ENCODE peak calls at places on chromosomes 7 and 10, in six cellular contexts. L, I, D, M, O and P are unnamed samples. For H3K36me3, the result is how much of the 10 kb centered on the place peaks cover.

GRCh38 chr7:37925620-37926019 is 5.2 kb downstream of the EPDR1 start:
- DNase-seq in M (no peak), D (no peak), L (no peak), I (no peak), O (no peak), P (no peak)

GRCh38 chr7:16850772-16851466 is 30.9 kb downstream of the AGR3 start:
- DNase-seq in D (no peak), I (no peak), O (no peak), M (no peak), L (no peak), P (peak)

GRCh38 chr10:48514916-48515315 is 90.0 kb downstream of the ARHGAP22 start:
- DNase-seq in I (no peak), M (no peak), D (no peak), L (no peak), O (no peak), P (no peak)

GRCh38 chr10:119782981-119783664 is 57.3 kb downstream of the INPP5F start:
- DNase-seq in I (no peak), M (no peak), D (no peak), O (no peak), L (no peak), P (no peak)

GRCh38 chr10:25694206-25694933 is 239.7 kb upstream of the MYO3A start:
- DNase-seq in D (no peak), O (no peak), L (no peak), I (no peak), M (no peak), P (no peak)

GRCh38 chr7:15376601-15377000 is 185.2 kb downstream of the AGMO start:
- DNase-seq in L (no peak), O (no peak), D (no peak), M (no peak), I (no peak), P (no peak)

GRCh38 chr7:140031364-140031763 is 31.4 kb downstream of the PARP12 start:
- DNase-seq in O (no peak), I (no peak), D (no peak), M (no peak), L (no peak), P (no peak)

GRCh38 chr7:138918756-138919155 is 62.4 kb downstream of the KIAA1549 start:
- DNase-seq in O (no peak), L (no peak), I (no peak), M (no peak), D (no peak), P (no peak)

GRCh38 chr7:132899-133298 is 59.5 kb upstream of the FAM20C start:
- DNase-seq in I (no peak), L (no peak), D (no peak), O (no peak), M (no peak), P (no peak)

GRCh38 chr10:63919576-63920279 is 398.5 kb downstream of the REEP3 start:
- DNase-seq in O (no peak), D (no peak), M (no peak), L (no peak), I (no peak), P (no peak)

GRCh38 chr7:36747251-36747968 is 23.1 kb upstream of the AOAH start:
- DNase-seq in I (peak), M (no peak), L (peak), D (peak), O (no peak), P (no peak)

GRCh38 chr10:106327747-106328146 is 836.8 kb downstream of the SORCS1 start:
- DNase-seq in O (no peak), I (no peak), D (no peak), L (no peak), M (no peak), P (no peak)

GRCh38 chr10:71333154-71333887 is 14.3 kb downstream of the SLC29A3 start:
- DNase-seq in O (peak), D (no peak), M (no peak), I (no peak), L (no peak), P (no peak)

GRCh38 chr10:112775347-112775746 is 174.7 kb upstream of the TCF7L2 start:
- DNase-seq in M (no peak), L (peak), I (peak), D (no peak), O (no peak), P (no peak)

GRCh38 chr10:120272350-120272749 is 184.7 kb upstream of the PLPP4 start:
- DNase-seq in O (no peak), I (no peak), L (no peak), D (no peak), M (no peak), P (no peak)

GRCh38 chr10:49163741-49164140 is 24.4 kb downstream of the TMEM273 start:
- DNase-seq in I (peak), D (no peak), L (peak), O (no peak), M (no peak), P (no peak)

GRCh38 chr7:92643821-92644220 is 53.6 kb upstream of the FAM133B start:
- DNase-seq in I (no peak), L (no peak), O (no peak), D (no peak), M (no peak), P (no peak)

GRCh38 chr7:136405931-136406777 is 429.0 kb upstream of the MTPN start:
- DNase-seq in L (peak), D (peak), O (no peak), M (peak), I (peak), P (peak)

GRCh38 chr7:16298221-16298620 is 123.1 kb downstream of the CRPPA start:
- DNase-seq in D (no peak), M (no peak), O (no peak), I (no peak), L (no peak), P (no peak)

GRCh38 chr7:120857558-120858298 is at the start of gene TSPAN12:
- DNase-seq in D (peak), L (peak), O (peak), M (peak), I (peak), P (peak)

GRCh38 chr7:47373871-47374451 is 207.9 kb downstream of the TNS3 start:
- DNase-seq in L (no peak), O (peak), D (no peak), I (no peak), M (no peak), P (no peak)

GRCh38 chr7:39645482-39646407 is 22.4 kb downstream of the RALA start:
- DNase-seq in D (no peak), O (no peak), M (no peak), I (no peak), L (no peak), P (no peak)

GRCh38 chr7:83413831-83414230 is 235.1 kb downstream of the SEMA3E start:
- DNase-seq in M (peak), L (peak), I (peak), O (no peak), D (peak), P (no peak)

GRCh38 chr7:32881074-32881982 is 10.2 kb downstream of the KBTBD2 start:
- DNase-seq in L (no peak), O (no peak), I (no peak), M (no peak), D (no peak), P (no peak)

GRCh38 chr10:43201545-43202131 is 63.4 kb downstream of the CSGALNACT2 start:
- DNase-seq in O (peak), L (no peak), I (no peak), D (no peak), M (no peak), P (peak)

GRCh38 chr10:35959103-35959740 is 317.1 kb upstream of the FZD8 start:
- DNase-seq in M (no peak), L (no peak), O (no peak), I (peak), D (no peak), P (no peak)

GRCh38 chr7:134763960-134764359 is 15.5 kb upstream of the CALD1 start:
- DNase-seq in L (no peak), D (no peak), M (no peak), I (no peak), O (no peak), P (no peak)

GRCh38 chr10:1198453-1199344 is 142.5 kb downstream of the WDR37 start:
- DNase-seq in I (no peak), M (no peak), D (no peak), L (no peak), O (peak), P (peak)

GRCh38 chr7:72032934-72033333 is 379.2 kb downstream of the CALN1 start:
- DNase-seq in M (no peak), L (no peak), D (no peak), I (no peak), O (no peak), P (no peak)

GRCh38 chr7:98357751-98358161 is 43.1 kb downstream of the BAIAP2L1 start:
- DNase-seq in I (peak), O (no peak), D (peak), M (peak), L (peak), P (no peak)

GRCh38 chr7:56026538-56026937 is 24.7 kb downstream of the PSPH start:
- DNase-seq in O (no peak), I (no peak), D (no peak), L (no peak), M (no peak), P (no peak)

GRCh38 chr10:59995862-59996261 is 89.5 kb upstream of the CCDC6 start:
- DNase-seq in I (no peak), O (no peak), L (no peak), M (peak), D (no peak), P (no peak)

GRCh38 chr7:30969604-30969970 is 5.8 kb downstream of the GHRHR start:
- DNase-seq in M (no peak), L (no peak), D (no peak), O (no peak), I (no peak), P (no peak)

GRCh38 chr7:100559127-100559526 is 14.6 kb downstream of the SAP25 start:
- DNase-seq in L (no peak), I (no peak), O (no peak), M (no peak), D (no peak), P (no peak)

GRCh38 chr10:13629116-13629515 is 42.4 kb downstream of the PRPF18 start:
- DNase-seq in D (no peak), M (no peak), O (no peak), I (no peak), L (no peak), P (no peak)

GRCh38 chr10:30241422-30242110 is 107.5 kb downstream of the MTPAP start:
- DNase-seq in O (no peak), I (peak), L (no peak), D (no peak), M (no peak), P (no peak)

GRCh38 chr7:140696679-140697446 is at the start of gene NDUFB2:
- DNase-seq in I (peak), M (peak), O (peak), D (peak), L (peak), P (peak)

GRCh38 chr10:15504101-15504840 is 133.2 kb upstream of the FAM171A1 start:
- DNase-seq in M (no peak), D (no peak), I (peak), L (peak), O (no peak), P (no peak)

GRCh38 chr7:24229481-24230226 is 54.3 kb upstream of the NPY start:
- DNase-seq in M (no peak), L (no peak), D (no peak), O (no peak), I (no peak), P (no peak)

GRCh38 chr7:2237109-2237602 is 4.4 kb upstream of the MAD1L1 start:
- DNase-seq in O (peak), M (no peak), D (no peak), L (no peak), I (no peak), P (no peak)
- H3K36me3 ChIP-seq in O (under half), M (under half), D (under half), L (under half), I (half or more), P (under half)

DNA sequence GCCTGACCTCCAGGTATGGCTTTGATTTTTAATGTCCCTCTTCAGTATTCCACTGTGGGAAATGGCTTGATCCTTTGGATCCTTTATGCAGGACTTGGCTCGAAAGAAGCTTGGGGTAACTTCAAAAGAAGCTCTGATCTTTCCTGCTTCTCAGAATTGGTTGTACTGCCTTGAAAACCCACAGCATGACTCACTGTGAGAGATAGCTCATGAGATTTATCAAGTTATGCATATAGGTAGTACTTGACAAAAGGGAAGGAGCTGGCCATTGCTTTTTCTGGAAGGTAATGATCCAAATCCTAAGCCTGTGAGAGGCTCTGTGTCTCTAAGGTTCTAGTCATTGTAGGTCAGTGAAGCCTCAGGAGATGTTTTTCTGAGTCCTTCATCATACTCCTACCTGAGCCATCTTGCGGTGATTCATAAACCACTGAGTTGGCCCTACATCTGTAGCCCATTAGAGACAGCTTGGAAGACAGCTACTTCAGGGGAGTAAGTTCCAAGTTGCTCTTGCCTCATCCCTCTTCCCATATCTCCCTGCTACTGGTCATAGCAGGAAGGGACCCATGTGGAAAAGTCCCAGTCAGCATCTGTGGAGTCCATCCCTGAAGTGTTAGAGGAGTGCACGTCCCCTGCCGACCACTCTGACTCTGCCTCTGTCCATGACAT is 36.7 kb upstream of the NFKB2 start:
- DNase-seq in M (no peak), L (no peak), I (no peak), O (no peak), D (no peak), P (no peak)
- H3K36me3 ChIP-seq in M (under half), L (under half), I (half or more), O (half or more), D (under half), P (under half)

GRCh38 chr7:45890125-45890901 is 2.0 kb downstream of the IGFBP1 start:
- DNase-seq in I (no peak), L (no peak), O (no peak), D (no peak), M (no peak), P (no peak)

GRCh38 chr7:45888185-45888992 is at the start of gene IGFBP1:
- DNase-seq in I (peak), D (peak), O (no peak), M (no peak), L (no peak), P (peak)

GRCh38 chr7:45886931-45887667 is 1.2 kb upstream of the IGFBP1 start:
- DNase-seq in M (peak), D (no peak), L (no peak), I (no peak), O (no peak), P (no peak)

GRCh38 chr7:45889367-45890067 is 1.2 kb downstream of the IGFBP1 start:
- DNase-seq in D (no peak), L (no peak), I (peak), M (no peak), O (no peak), P (no peak)

GRCh38 chr7:45888993-45889366 is 692 bp downstream of the IGFBP1 start:
- DNase-seq in M (peak), D (no peak), L (no peak), O (no peak), I (peak), P (no peak)
- H3K36me3 ChIP-seq in M (under half), D (under half), L (under half), O (under half), I (under half), P (under half)

GRCh38 chr10:73163096-73163495 is 4.7 kb downstream of the ECD start:
- DNase-seq in I (no peak), D (no peak), M (no peak), L (no peak), O (no peak), P (no peak)
- H3K36me3 ChIP-seq in I (under half), D (under half), M (under half), L (under half), O (under half), P (under half)

GRCh38 chr10:93513091-93513490 is 16.7 kb downstream of the CEP55 start:
- DNase-seq in O (no peak), M (no peak), I (no peak), L (no peak), D (no peak), P (no peak)

GRCh38 chr10:93518531-93518930 is 22.1 kb downstream of the CEP55 start:
- DNase-seq in I (no peak), M (no peak), D (no peak), O (no peak), L (no peak), P (no peak)

GRCh38 chr10:93515071-93515962 is 18.9 kb downstream of the CEP55 start:
- DNase-seq in I (no peak), O (no peak), M (no peak), D (no peak), L (no peak), P (no peak)

GRCh38 chr10:93514496-93514895 is 18.1 kb downstream of the CEP55 start:
- DNase-seq in D (no peak), M (no peak), O (no peak), I (no peak), L (peak), P (no peak)

DNA sequence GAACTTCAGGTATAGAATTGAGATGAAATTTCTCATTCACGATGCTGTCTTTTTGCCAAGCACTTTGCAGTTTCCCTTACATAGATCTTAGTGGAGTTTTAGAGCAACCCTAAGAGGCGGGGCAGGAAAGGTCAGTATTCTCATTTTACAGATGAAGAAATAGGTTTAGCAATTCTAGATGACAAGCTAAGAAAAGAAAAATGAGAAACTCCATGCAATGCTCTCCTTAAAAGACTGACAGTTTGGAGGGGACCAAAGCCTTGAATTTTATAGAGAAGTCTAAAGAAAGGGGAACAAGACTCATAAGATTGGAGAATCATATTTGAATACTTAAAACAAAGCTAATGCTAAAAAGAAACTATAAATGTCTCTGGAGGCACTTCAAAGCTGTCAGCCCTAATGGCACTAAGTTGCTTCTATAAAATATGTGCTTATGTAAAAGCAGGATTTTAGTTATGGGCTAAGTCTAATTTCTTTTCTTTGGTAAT is 19.6 kb downstream of the CEP55 start:
- DNase-seq in I (no peak), O (no peak), L (peak), D (no peak), M (no peak), P (no peak)
- H3K36me3 ChIP-seq in I (under half), O (under half), L (under half), D (under half), M (under half), P (under half)

DNA sequence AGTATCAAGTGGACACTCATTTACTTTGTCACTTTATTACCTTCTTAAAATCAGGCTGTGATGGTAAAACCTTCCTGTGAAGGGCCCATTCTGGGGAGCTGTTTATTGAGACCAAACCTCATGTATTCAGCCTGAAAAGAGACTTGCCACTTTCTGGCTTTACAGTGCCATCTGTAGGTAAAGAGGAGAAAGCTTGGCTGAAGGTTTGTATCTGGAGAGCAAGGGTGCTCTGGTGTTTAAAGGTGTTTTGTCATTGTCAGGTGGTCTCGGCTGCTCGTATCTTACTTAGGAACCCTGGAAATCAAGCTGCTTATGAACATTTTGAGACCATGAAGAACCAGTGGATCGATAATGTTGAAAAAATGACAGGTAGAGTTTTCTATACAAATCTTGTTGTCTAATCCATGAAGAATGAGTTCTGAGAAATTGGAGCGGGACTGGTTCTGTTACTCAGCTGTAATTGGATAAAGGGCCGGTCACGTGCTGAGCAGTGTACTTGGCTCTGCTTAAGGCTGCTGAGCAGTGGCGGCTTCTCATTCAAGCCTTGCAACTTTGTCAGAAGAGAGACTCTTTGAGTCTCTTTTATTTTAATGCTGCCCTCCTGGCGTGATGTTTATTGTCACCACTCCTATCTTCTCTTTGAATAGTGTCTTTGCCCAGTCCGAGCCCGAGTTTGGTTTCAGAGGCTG is 46.9 kb downstream of the AP3M1 start:
- DNase-seq in D (peak), O (no peak), L (peak), M (peak), I (peak), P (peak)
- H3K36me3 ChIP-seq in D (under half), O (half or more), L (under half), M (half or more), I (half or more), P (half or more)

GRCh38 chr10:75229961-75230360 is 5.8 kb downstream of the COMTD1 start:
- DNase-seq in M (peak), O (no peak), D (no peak), I (peak), L (peak), P (no peak)
- H3K36me3 ChIP-seq in M (half or more), O (half or more), D (under half), I (half or more), L (under half), P (under half)